ENCODE peak calls at places on chromosomes 12 and 14, in five cellular contexts. S, L, O, E and H are unnamed samples.

GRCh38 chr12:114403690-114404450 is 2.1 kb downstream of the TBX5 start:
- DNase-seq in L (no peak), O (no peak), S (peak), E (no peak), H (no peak)

GRCh38 chr12:108962256-108962655 is 58.6 kb downstream of the SVOP start:
- DNase-seq in S (no peak), E (no peak), L (peak), O (no peak), H (no peak)

GRCh38 chr12:93245543-93245942 is 132.2 kb upstream of the NUDT4 start:
- DNase-seq in S (no peak), E (no peak), L (no peak), O (no peak), H (peak)

GRCh38 chr12:40181490-40181889 is 43.3 kb upstream of the LRRK2 start:
- DNase-seq in S (no peak), L (no peak), O (no peak), E (no peak), H (no peak)

GRCh38 chr14:92687681-92688433 is 60.6 kb downstream of the LGMN start:
- DNase-seq in E (peak), L (no peak), O (no peak), S (no peak), H (no peak)

GRCh38 chr14:42994001-42994736 is 1387.5 kb downstream of the LRFN5 start:
- DNase-seq in S (no peak), E (no peak), O (no peak), L (no peak), H (no peak)

GRCh38 chr12:131775124-131775903 is 52.9 kb upstream of the MMP17 start:
- DNase-seq in S (no peak), O (no peak), L (no peak), E (no peak), H (no peak)

GRCh38 chr14:57290753-57291152 is 22.0 kb downstream of the AP5M1 start:
- DNase-seq in S (no peak), O (no peak), L (no peak), E (peak), H (no peak)

GRCh38 chr14:45249847-45250575 is 3.0 kb downstream of the MIS18BP1 start:
- DNase-seq in L (no peak), S (peak), O (no peak), E (no peak), H (peak)

GRCh38 chr14:69069020-69069421 is 83.9 kb downstream of the DCAF5 start:
- DNase-seq in E (no peak), L (peak), S (no peak), O (no peak), H (no peak)

GRCh38 chr12:39752482-39753147 is 133.0 kb upstream of the ABCD2 start:
- DNase-seq in E (no peak), L (no peak), O (no peak), S (no peak), H (no peak)

GRCh38 chr12:39354955-39355354 is 88.0 kb downstream of the KIF21A start:
- DNase-seq in S (no peak), O (no peak), L (no peak), E (peak), H (no peak)

GRCh38 chr14:42013560-42013959 is 406.9 kb downstream of the LRFN5 start:
- DNase-seq in E (no peak), S (no peak), L (no peak), O (no peak), H (no peak)